ENCODE peak calls at places on chromosome 15, in eight cellular contexts. O, C, M, D, X, T, U and P are unnamed samples.

GRCh38 chr15:39508536-39508935 is 72.3 kb upstream of the THBS1 start:
- DNase-seq in D (no peak), U (no peak), T (no peak), C (no peak), M (no peak), O (no peak), X (no peak), P (no peak)

GRCh38 chr15:96252148-96252547 is 78.4 kb upstream of the NR2F2 start:
- DNase-seq in O (no peak), U (no peak), M (no peak), C (no peak), T (no peak), D (no peak), X (no peak), P (no peak)

GRCh38 chr15:48966595-48967301 is 3.0 kb upstream of the SHC4 start:
- DNase-seq in T (no peak), X (no peak), O (no peak), M (no peak), C (no peak), U (no peak), D (no peak), P (no peak)

GRCh38 chr15:92011611-92012367 is 158.3 kb downstream of the SLCO3A1 start:
- DNase-seq in C (no peak), X (no peak), U (no peak), M (no peak), O (no peak), T (no peak), D (no peak), P (no peak)

GRCh38 chr15:45703670-45704328 is 69.0 kb downstream of the SQOR start:
- DNase-seq in D (no peak), O (no peak), M (no peak), T (no peak), C (no peak), X (no peak), U (no peak), P (no peak)

GRCh38 chr15:80455051-80455648 is 51.0 kb downstream of the ARNT2 start:
- DNase-seq in T (no peak), X (no peak), U (no peak), D (no peak), C (no peak), O (no peak), M (no peak), P (no peak)

GRCh38 chr15:100731259-100732156 is 129.1 kb downstream of the ASB7 start:
- DNase-seq in O (no peak), C (no peak), X (no peak), M (no peak), T (no peak), U (no peak), D (no peak), P (no peak)

GRCh38 chr15:71097890-71098289 is 17.4 kb upstream of the THSD4 start:
- DNase-seq in T (no peak), U (no peak), C (no peak), M (no peak), X (no peak), O (no peak), D (no peak), P (no peak)

GRCh38 chr15:89150286-89150685 is 62.0 kb downstream of the ABHD2 start:
- DNase-seq in U (no peak), X (no peak), T (no peak), M (no peak), O (no peak), D (no peak), C (no peak), P (no peak)

GRCh38 chr15:99177679-99178078 is 71.7 kb downstream of the TTC23 start:
- DNase-seq in M (no peak), X (no peak), T (no peak), O (no peak), D (no peak), U (no peak), C (no peak), P (no peak)

GRCh38 chr15:66089049-66089448 is 164.5 kb downstream of the MEGF11 start:
- DNase-seq in O (no peak), U (no peak), T (no peak), X (no peak), D (peak), M (no peak), C (no peak), P (no peak)

GRCh38 chr15:72856549-72857040 is 73.0 kb upstream of the ADPGK start:
- DNase-seq in C (no peak), D (no peak), T (no peak), X (no peak), M (no peak), U (no peak), O (no peak), P (no peak)

GRCh38 chr15:78055923-78056713 is 21.4 kb downstream of the TBC1D2B start:
- DNase-seq in D (no peak), U (no peak), T (peak), C (no peak), X (no peak), M (no peak), O (no peak), P (no peak)

GRCh38 chr15:40479024-40479423 is 8.2 kb downstream of the CHST14 start:
- DNase-seq in T (no peak), D (no peak), X (no peak), O (no peak), C (no peak), U (no peak), M (no peak), P (no peak)

GRCh38 chr15:57158589-57158988 is 217.7 kb upstream of the CGNL1 start:
- DNase-seq in D (no peak), U (no peak), O (no peak), C (no peak), M (no peak), X (no peak), T (no peak), P (no peak)

GRCh38 chr15:78205856-78206255 is 28.5 kb downstream of the ACSBG1 start:
- DNase-seq in D (no peak), T (no peak), C (peak), M (no peak), O (no peak), X (peak), U (no peak), P (no peak)

DNA sequence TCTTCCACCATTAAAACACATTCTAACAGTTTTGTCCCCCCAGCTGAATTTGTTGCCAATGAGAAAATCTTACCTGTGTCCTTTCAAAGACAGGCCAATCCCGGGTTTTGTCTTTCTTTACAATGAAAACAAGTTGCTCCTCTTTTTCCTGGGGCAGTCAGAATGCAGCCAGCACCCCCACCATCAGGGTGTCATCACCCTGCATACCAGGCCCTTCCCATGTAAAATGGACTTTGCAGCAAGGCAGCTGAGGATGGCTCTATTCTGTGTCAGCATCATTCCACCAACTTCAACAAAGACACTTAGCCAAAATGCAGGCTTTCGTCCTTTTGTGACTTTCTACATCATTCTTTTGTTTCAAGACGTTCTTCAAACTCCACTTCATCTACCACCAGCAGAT is 490.9 kb downstream of the OCA2 start:
- DNase-seq in T (no peak), U (no peak), X (no peak), C (no peak), O (no peak), D (no peak), M (no peak), P (no peak)
- TF ChIP-seq CTCF in T (no peak), U (no peak), X (no peak), C (no peak), O (no peak), D (no peak), M (no peak), P (no peak)

GRCh38 chr15:85541744-85542143 is 161.3 kb downstream of the AKAP13 start:
- DNase-seq in X (no peak), M (no peak), T (no peak), C (no peak), O (no peak), D (no peak), U (no peak), P (no peak)

GRCh38 chr15:85542488-85542887 is 162.1 kb downstream of the AKAP13 start:
- DNase-seq in D (no peak), O (no peak), X (no peak), T (no peak), U (no peak), M (no peak), C (no peak), P (no peak)

GRCh38 chr15:85540085-85540797 is 159.8 kb downstream of the AKAP13 start:
- DNase-seq in C (no peak), M (peak), D (no peak), O (no peak), X (no peak), U (no peak), T (no peak), P (no peak)

GRCh38 chr15:85542895-85543331 is 162.5 kb downstream of the AKAP13 start:
- DNase-seq in D (no peak), T (no peak), U (no peak), O (no peak), C (no peak), M (no peak), X (no peak), P (no peak)

DNA sequence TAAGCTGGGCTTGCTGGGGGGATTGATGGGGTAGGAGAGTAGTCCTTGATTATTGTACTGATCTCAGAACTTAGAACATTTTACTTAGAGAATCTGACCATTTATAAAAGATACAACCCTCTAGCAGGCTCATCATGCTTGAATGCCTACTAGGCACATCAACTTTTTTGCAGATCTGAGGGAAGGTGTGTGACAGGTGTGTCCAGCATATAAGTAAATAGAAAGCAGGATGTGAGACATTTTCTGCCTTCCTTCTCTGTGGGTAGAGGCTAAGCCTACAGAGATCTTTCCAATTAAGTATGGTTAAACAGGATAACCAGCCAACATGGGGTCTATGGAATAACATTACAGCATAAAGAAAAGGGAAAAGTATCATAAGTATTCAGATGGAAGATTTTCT is 159.1 kb downstream of the AKAP13 start:
- DNase-seq in D (no peak), X (no peak), U (no peak), M (no peak), O (no peak), C (no peak), T (no peak), P (no peak)
- TF ChIP-seq CTCF in D (no peak), X (no peak), U (no peak), M (no peak), O (no peak), C (no peak), T (no peak), P (no peak)

DNA sequence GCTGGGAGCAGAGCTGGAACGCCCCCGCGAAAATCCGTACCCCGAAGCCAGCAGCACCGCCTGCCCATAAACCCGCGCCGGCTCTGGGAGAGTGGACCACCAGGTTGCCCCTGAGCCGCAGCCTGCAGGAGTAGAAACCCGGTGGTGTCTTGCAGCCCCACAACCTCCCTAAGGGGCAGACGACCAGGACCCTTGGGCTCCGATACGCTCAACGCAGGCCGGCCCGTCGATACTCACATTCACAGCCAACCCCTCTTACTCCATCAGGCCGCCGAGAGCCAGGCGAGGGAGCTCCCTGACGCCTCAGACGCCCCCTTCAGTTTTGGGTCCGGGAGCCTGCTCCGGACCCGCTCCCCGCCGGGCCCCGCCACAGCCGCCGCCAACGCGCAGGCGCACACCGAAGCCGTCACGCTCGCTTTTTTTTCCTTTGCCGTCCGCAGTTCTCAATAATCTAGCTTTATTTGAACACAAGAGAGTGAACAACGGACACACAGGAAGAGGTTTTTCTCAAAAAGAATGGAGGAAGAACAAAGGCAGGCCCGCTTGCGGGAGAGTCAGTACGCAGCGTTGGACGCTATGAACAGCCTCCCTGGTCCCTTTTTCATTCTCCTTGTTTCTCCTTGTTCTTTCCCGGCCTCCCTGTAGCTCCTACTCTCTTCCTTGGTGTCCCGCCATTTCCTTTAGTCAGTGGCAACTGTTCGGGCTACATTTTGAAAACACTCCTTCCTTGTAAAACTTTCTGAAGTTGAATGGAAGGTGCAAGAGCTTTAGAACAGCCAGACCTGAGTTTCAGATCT is at the start of gene ZNF106:
- DNase-seq in C (peak), D (peak), U (peak), X (peak), M (peak), T (peak), O (peak), P (no peak)
- TF ChIP-seq CTCF in C (peak), D (no peak), U (no peak), X (no peak), M (no peak), T (no peak), O (peak), P (no peak)

DNA sequence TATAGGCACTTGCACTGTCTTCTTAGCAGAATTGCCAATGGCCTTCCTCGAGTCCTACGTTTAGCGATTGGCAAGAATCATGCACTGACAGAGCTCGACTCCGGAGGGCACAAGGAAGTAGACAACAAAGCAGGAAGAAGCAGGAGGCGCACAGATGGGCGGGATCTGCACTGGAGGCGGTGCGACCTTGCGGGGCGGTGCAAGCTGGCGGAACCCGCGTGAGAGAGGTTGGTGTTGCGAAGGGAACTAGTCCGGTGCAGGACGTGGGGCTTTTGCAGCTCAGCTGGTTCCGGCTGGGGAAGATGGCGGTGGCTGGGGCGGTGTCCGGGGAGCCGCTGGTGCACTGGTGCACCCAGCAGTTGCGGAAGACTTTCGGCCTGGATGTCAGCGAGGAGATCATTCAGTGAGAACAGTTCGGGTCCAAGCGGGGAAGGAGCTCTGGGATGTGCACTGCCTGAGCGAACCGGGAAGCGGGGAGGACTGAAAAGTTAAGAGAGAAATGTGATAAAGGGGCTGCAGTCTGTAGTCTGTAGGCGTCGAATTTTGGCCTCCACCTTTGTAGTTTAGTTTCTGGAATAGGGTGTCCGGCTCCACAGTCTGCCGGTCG is at the start of gene TRIP4:
- DNase-seq in T (peak), D (peak), O (peak), C (peak), U (peak), X (peak), M (peak), P (peak)
- TF ChIP-seq CTCF in T (no peak), D (peak), O (no peak), C (no peak), U (peak), X (no peak), M (peak), P (no peak)